ENCODE peak calls at places on chromosomes 2 and 18, in seven cellular contexts. S is nephron progenitor cell, I is GM20000, X is testis, W is brain microvascular endothelial cell, V is foreskin fibroblast, B is osteocyte. K is an unnamed sample.

GRCh38 chr2:12666445-12666844 is 50.3 kb upstream of the TRIB2 start:
- DNase-seq in I (no peak), X (no peak), B (no peak), S (no peak), V (no peak), W (no peak), K (no peak)

GRCh38 chr18:3605562-3606443 is 155.8 kb downstream of the TGIF1 start:
- DNase-seq in X (no peak), I (no peak), B (no peak), S (no peak), W (peak; percentile 39), V (peak; percentile 61), K (no peak)

GRCh38 chr2:62369549-62370164 is 136.3 kb downstream of the TMEM17 start:
- DNase-seq in B (no peak), I (no peak), V (no peak), S (no peak), W (no peak), X (no peak), K (no peak)

GRCh38 chr18:2994603-2995432 is 18.1 kb downstream of the LPIN2 start:
- DNase-seq in V (no peak), X (no peak), I (peak; percentile 52), W (no peak), B (no peak), S (no peak), K (no peak)

GRCh38 chr2:105378921-105379383 is 19.9 kb downstream of the FHL2 start:
- DNase-seq in W (no peak), V (no peak), B (no peak), S (no peak), X (no peak), I (no peak), K (no peak)

GRCh38 chr2:54053830-54054229 is 61.6 kb upstream of the ACYP2 start:
- DNase-seq in B (no peak), X (no peak), I (no peak), W (no peak), V (no peak), S (no peak), K (no peak)

GRCh38 chr2:203688798-203689197 is 17.6 kb upstream of the CD28 start:
- DNase-seq in X (peak; percentile 57), S (peak; percentile 37), B (no peak), V (peak; percentile 93), W (peak; percentile 71), I (peak; percentile 30), K (no peak)

GRCh38 chr2:119487434-119488244 is 36.6 kb downstream of the SCTR start:
- DNase-seq in I (peak; percentile 33), V (no peak), B (peak; percentile 54), S (no peak), X (no peak), W (no peak), K (peak; percentile 83)

GRCh38 chr2:199490049-199490448 is 32.3 kb upstream of the SATB2 start:
- DNase-seq in X (no peak), I (no peak), V (no peak), S (no peak), W (no peak), B (no peak), K (no peak)

GRCh38 chr18:45353530-45353929 is 261.7 kb upstream of the SLC14A2 start:
- DNase-seq in I (no peak), B (no peak), W (no peak), S (no peak), X (no peak), V (no peak), K (no peak)

GRCh38 chr2:44836174-44836573 is 105.3 kb upstream of the SIX3 start:
- DNase-seq in I (no peak), V (no peak), S (no peak), B (no peak), X (no peak), W (no peak), K (no peak)

GRCh38 chr18:2515908-2516625 is 55.2 kb downstream of the METTL4 start:
- DNase-seq in I (peak; percentile 7), V (peak; percentile 97), X (no peak), B (no peak), S (no peak), W (peak; percentile 89), K (no peak)

GRCh38 chr2:119389615-119390306 is 23.0 kb downstream of the DBI start:
- DNase-seq in B (no peak), I (no peak), X (peak; percentile 56), V (peak; percentile 83), W (peak; percentile 51), S (no peak), K (peak; percentile 75)

GRCh38 chr18:76709659-76710645 is 112.4 kb upstream of the ZNF236 start:
- DNase-seq in X (peak; percentile 88), W (peak; percentile 47), V (peak; percentile 84), B (no peak), S (peak; percentile 71), I (peak; percentile 80), K (peak; percentile 74)

GRCh38 chr18:79355433-79356335 is 40.0 kb upstream of the NFATC1 start:
- DNase-seq in I (no peak), V (no peak), W (no peak), S (no peak), B (no peak), X (no peak), K (no peak)

GRCh38 chr2:205060269-205060668 is 515.0 kb downstream of the PARD3B start:
- DNase-seq in S (no peak), W (peak; percentile 55), B (no peak), X (no peak), V (peak; percentile 54), I (no peak), K (no peak)

GRCh38 chr2:96240341-96241038 is 25.3 kb downstream of the TMEM127 start:
- DNase-seq in B (no peak), X (no peak), I (no peak), S (no peak), V (no peak), W (no peak), K (no peak)

GRCh38 chr18:69759046-69759445 is 188.6 kb downstream of the CD226 start:
- DNase-seq in X (no peak), S (no peak), I (no peak), V (peak; percentile 26), B (no peak), W (no peak), K (no peak)

GRCh38 chr2:163667064-163667887 is 68.5 kb downstream of the FIGN start:
- DNase-seq in I (no peak), V (peak; percentile 84), B (no peak), W (peak; percentile 86), S (no peak), X (peak; percentile 19), K (no peak)

GRCh38 chr2:46647041-46647440 is 167.7 kb downstream of the TMEM247 start:
- DNase-seq in X (no peak), I (no peak), V (no peak), W (no peak), B (no peak), S (no peak), K (no peak)

DNA sequence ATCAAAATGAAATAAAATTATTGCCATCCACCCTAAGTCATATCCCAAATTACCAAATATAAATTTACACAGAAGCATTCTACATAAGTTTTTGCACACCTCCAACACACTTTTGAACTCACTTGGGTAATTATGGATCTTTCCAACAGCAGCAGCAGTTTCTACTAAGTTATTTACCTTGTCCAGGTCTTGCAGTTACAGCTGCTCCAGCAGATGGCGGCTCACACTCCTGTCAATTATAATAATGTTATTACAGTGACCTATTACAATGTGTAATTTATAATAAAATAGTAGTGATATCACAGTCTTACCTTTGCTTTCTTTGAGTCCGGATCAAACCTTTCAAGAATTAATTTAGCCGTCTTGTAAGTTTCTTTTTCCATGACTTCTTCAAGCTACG is 37.9 kb downstream of the LNPK start:
- DNase-seq in B (no peak), W (no peak), X (no peak), S (no peak), I (no peak), V (peak; percentile 4), K (no peak)
- TF ChIP-seq CTCF in B (peak; percentile 32), W (peak; percentile 45), X (no peak), S (no peak), I (no peak), V (no peak), K (no peak)

GRCh38 chr18:61980355-61980754 is 87.5 kb upstream of the RNF152 start:
- DNase-seq in V (no peak), W (no peak), B (no peak), X (no peak), I (no peak), S (no peak), K (no peak)
- TF ChIP-seq CTCF in V (no peak), W (no peak), B (no peak), X (no peak), I (no peak), S (no peak), K (no peak)

GRCh38 chr2:98039085-98039756 is 43.5 kb upstream of the TMEM131 start:
- DNase-seq in S (no peak), B (peak; percentile 51), X (no peak), I (no peak), W (no peak), V (no peak), K (peak; percentile 39)

GRCh38 chr2:98040331-98040939 is 44.7 kb upstream of the TMEM131 start:
- DNase-seq in S (no peak), I (no peak), X (no peak), W (no peak), B (peak; percentile 36), V (no peak), K (no peak)

GRCh38 chr2:98037666-98038339 is 42.1 kb upstream of the TMEM131 start:
- DNase-seq in I (no peak), X (no peak), B (peak; percentile 77), S (no peak), V (no peak), W (no peak), K (no peak)

GRCh38 chr2:98037206-98037605 is 41.5 kb upstream of the TMEM131 start:
- DNase-seq in X (no peak), S (no peak), B (peak; percentile 15), V (no peak), W (no peak), I (no peak), K (no peak)

DNA sequence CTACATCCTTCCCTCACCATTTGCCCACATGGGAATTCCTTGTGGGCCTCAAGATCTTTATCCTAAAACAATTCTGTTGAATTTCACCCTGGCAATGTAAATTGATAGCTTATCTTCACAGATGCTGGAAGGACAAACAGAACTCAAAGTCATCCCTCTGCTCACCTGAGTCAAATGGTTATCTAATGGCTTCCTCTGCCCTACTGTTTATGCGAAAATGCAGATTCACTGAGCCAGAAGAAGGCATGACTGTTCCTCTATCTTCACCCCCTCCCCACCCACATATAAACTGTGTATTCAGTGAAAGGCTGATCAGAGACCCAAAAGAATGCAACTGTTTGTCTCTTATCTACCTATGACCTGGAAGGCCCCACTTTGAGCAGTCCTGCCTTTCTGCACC is 43.9 kb upstream of the VWA3B start:
- DNase-seq in X (no peak), I (no peak), S (no peak), W (no peak), V (no peak), B (peak; percentile 5), K (no peak)
- TF ChIP-seq CTCF in X (no peak), I (no peak), S (no peak), W (no peak), V (no peak), B (no peak), K (no peak)

DNA sequence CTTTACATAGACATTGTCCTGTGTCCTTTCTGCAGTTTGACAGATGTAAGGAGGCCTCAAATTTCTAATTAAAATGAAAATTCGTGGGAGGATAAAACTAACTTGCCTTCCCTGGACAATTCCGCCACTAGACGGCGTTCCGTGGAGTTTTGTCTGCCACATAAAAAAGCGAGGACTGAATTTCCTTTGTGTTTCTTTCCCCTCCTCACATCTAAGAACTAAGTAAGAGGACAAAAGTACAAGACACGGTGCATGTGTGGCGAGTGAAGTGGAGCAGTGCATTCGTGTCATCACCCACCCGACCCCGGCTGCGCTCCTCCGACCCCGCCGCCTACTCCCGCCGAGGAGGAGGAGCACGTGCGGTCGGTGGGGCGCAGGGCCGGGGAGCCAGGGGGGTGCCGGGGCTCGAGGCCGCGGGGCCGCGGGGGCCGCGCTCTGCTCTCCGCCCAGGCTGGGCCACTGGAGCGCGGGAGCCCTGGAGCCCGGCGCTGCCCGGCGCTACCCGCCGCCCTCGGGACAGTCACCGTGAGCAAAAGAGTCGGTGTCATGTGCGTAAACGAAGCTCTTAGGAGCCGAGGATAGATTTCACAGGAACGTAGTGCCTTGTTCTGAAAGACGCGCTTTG is 10.8 kb downstream of the TBR1 start:
- DNase-seq in V (peak; percentile 75), S (peak; percentile 56), X (no peak), W (no peak), I (peak; percentile 61), B (no peak), K (no peak)
- TF ChIP-seq CTCF in V (peak; percentile 66), S (peak; percentile 37), X (no peak), W (peak; percentile 83), I (peak; percentile 36), B (peak; percentile 64), K (no peak)

K was measured in stomach.